ENCODE peak calls at places on chromosomes 11 and 22, in four cellular contexts. X is fibroblast of lung, A is pancreas, R is A673. J is an unnamed sample.

GRCh38 chr11:66150725-66151124 is 80.7 kb downstream of the PACS1 start:
- DNase-seq in R (no peak), A (no peak), X (no peak), J (no peak)

GRCh38 chr22:48942698-48943566 is 884.7 kb downstream of the BRD1 start:
- DNase-seq in A (no peak), R (no peak), X (no peak), J (no peak)

GRCh38 chr22:43490311-43490710 is 78.5 kb downstream of the MPPED1 start:
- DNase-seq in X (no peak), R (no peak), A (no peak), J (no peak)

GRCh38 chr22:50688448-50688847 is 15.8 kb downstream of the SHANK3 start:
- DNase-seq in X (no peak), R (no peak), A (no peak), J (no peak)

GRCh38 chr11:26348776-26349175 is 16.8 kb downstream of the ANO3 start:
- DNase-seq in A (no peak), R (no peak), X (no peak), J (no peak)

GRCh38 chr22:45574069-45574703 is 71.5 kb downstream of the FBLN1 start:
- DNase-seq in R (no peak), A (no peak), X (no peak), J (no peak)

GRCh38 chr11:78583889-78584288 is 9.2 kb upstream of the NARS2 start:
- DNase-seq in X (no peak), A (no peak), R (no peak), J (no peak)

GRCh38 chr22:39117585-39118191 is 20.6 kb downstream of the APOBEC3H start:
- DNase-seq in A (peak; percentile 54), R (peak; percentile 64), X (peak; percentile 38), J (peak; percentile 92)

GRCh38 chr11:8689726-8690255 is 7.2 kb downstream of the RPL27A start:
- DNase-seq in R (no peak), A (no peak), X (peak; percentile 65), J (no peak)

GRCh38 chr11:61836193-61836592 is 8.1 kb downstream of the FADS2 start:
- DNase-seq in R (no peak), A (no peak), X (no peak), J (no peak)

GRCh38 chr11:63508009-63508408 is 2.1 kb downstream of the LGALS12 start:
- DNase-seq in X (no peak), A (peak; percentile 75), R (peak; percentile 62), J (peak; percentile 48)

GRCh38 chr22:38069372-38070249 is 12.4 kb downstream of the PICK1 start:
- DNase-seq in A (no peak), X (peak; percentile 7), R (no peak), J (no peak)

GRCh38 chr22:21443057-21443734 is 24.0 kb upstream of the TMEM191C start:
- DNase-seq in A (peak; percentile 14), X (no peak), R (no peak), J (no peak)

GRCh38 chr11:71206186-71206585 is 46.2 kb downstream of the SHANK2 start:
- DNase-seq in A (no peak), R (no peak), X (no peak), J (no peak)

GRCh38 chr11:68314203-68314885 is 2.0 kb downstream of the LRP5 start:
- DNase-seq in X (no peak), A (no peak), R (peak; percentile 64), J (no peak)

GRCh38 chr22:26360169-26360885 is 68.7 kb upstream of the ASPHD2 start:
- DNase-seq in X (peak; percentile 59), R (peak; percentile 86), A (peak; percentile 38), J (peak; percentile 76)

GRCh38 chr11:414333-414857 is 404 bp downstream of the SIGIRR start:
- DNase-seq in X (no peak), A (no peak), R (no peak), J (no peak)

GRCh38 chr11:117528061-117528780 is 200.6 kb downstream of the CEP164 start:
- DNase-seq in A (no peak), X (peak; percentile 18), R (peak; percentile 15), J (no peak)

GRCh38 chr11:110716361-110716760 is 4.1 kb upstream of the ARHGAP20 start:
- DNase-seq in X (peak; percentile 56), R (no peak), A (no peak), J (no peak)

GRCh38 chr22:30445438-30445936 is 19.9 kb downstream of the MTFP1 start:
- DNase-seq in A (no peak), X (peak; percentile 14), R (no peak), J (no peak)

GRCh38 chr22:30825711-30826505 is 131.2 kb downstream of the OSBP2 start:
- DNase-seq in A (no peak), R (no peak), X (no peak), J (no peak)

GRCh38 chr22:42797021-42797420 is 60.1 kb downstream of the ARFGAP3 start:
- DNase-seq in A (no peak), X (no peak), R (no peak), J (no peak)

DNA sequence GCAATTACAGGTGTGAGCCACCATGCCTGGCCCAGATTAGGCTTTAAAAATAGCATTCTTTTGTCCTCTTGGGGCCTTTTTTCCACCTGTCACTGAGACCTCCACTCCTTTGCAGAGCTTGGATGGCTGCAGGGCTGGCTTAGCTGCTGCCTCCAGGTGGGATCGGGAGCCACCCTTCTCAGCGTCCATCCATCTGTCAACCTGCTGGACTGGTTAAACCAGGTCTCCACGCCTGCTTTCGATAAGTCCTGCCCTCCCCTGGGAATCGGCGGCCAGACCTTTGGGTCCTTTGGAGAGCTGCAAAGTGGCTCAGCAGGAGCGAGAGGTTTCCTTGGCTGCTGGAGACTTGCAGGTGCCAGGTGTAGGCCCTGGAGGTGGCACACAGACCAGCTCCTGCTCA is 23.4 kb upstream of the GRAMD4 start:
- DNase-seq in A (peak; percentile 94), X (no peak), R (no peak), J (no peak)
- TF ChIP-seq CTCF in A (no peak), X (no peak), R (no peak), J (no peak)

GRCh38 chr11:13695886-13696285 is 27.4 kb downstream of the FAR1 start:
- DNase-seq in A (no peak), R (no peak), X (no peak), J (no peak)

GRCh38 chr11:13698147-13698546 is 29.7 kb downstream of the FAR1 start:
- DNase-seq in A (no peak), X (no peak), R (no peak), J (no peak)

GRCh38 chr11:13699041-13699440 is 30.6 kb downstream of the FAR1 start:
- DNase-seq in X (no peak), R (no peak), A (no peak), J (no peak)

GRCh38 chr11:13699870-13700269 is 31.4 kb downstream of the FAR1 start:
- DNase-seq in A (no peak), R (no peak), X (no peak), J (no peak)

DNA sequence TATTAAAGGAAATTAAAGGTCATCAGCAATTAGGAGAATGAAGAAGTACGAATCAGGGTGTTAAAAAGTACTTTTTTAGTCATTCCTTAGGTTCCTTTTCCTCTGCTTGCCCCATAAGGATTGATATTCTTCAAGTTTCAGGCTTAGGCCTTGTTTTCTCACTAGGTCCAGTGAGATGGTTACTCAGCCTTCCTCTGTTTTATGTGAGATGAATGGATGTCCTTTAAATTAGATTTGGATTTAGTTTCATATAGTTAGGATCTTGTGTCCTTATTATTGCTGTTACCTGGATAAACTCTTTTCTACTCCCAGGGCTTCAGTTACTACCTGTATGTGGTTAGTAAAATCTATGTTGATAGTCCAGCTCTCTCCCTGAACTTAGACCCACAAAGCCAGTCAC is 29.2 kb downstream of the FAR1 start:
- DNase-seq in A (no peak), X (no peak), R (no peak), J (no peak)
- H3K4me3 ChIP-seq in A (no peak overlapping the region), X (no peak overlapping the region), R (no peak overlapping the region), J (no peak overlapping the region)

DNA sequence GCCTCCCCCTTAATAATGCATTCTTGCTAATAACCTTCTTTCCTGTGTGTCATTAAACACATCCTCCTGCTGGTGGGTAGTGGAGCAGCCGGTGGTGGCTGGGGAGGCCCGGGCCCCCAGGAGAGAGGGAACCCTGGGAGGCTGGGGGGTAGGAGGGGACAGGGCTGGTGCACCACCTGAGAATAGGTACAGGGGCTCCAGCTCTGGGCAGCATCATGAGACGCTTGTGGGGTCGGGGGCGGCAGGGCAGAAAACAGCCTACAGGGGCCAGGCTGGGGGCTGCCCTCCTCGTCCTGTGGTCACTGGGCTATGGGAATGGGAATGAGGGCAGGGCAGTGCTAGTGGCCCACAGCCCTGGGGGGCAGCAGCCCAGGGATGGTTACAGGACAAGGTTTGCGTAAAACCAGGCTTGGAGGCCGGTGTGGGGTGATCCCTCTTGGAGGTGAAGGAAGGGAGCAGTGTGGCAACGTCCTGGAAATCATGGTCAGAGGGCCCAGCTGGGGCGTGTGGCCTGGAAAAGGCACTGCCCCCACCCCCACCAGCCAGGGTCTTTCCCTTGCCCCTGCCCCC is 18.5 kb upstream of the CCDC188 start:
- DNase-seq in A (no peak), R (peak; percentile 18), X (no peak), J (no peak)
- TF ChIP-seq CTCF in A (no peak), R (no peak), X (no peak), J (no peak)

GRCh38 chr11:108591893-108592292 is 1.7 kb downstream of the EXPH5 start:
- DNase-seq in R (no peak), A (no peak), X (no peak), J (no peak)
- H3K4me3 ChIP-seq in R (no peak overlapping the region), A (no peak overlapping the region), X (no peak overlapping the region), J (no peak overlapping the region)